ENCODE peak calls at places on chromosomes 12 and 14, in ten cellular contexts. U is A549, D is ovary, X is heart left ventricle, F is body of pancreas, G is uterus, P is IMR-90, O is esophagus muscularis mucosa, R is HCT116, H is suprapubic skin. A is an unnamed sample.

GRCh38 chr12:67410246-67410645 is 141.1 kb downstream of the CAND1 start:
- DNase-seq in U (no peak), D (no peak), X (no peak), F (no peak), G (no peak), P (no peak), O (no peak), R (no peak), H (no peak), A (no peak)

GRCh38 chr12:15522574-15523187 is 200.4 kb downstream of the PTPRO start:
- DNase-seq in U (peak; percentile 21), D (no peak), X (no peak), F (no peak), G (no peak), P (peak; percentile 34), O (no peak), R (peak; percentile 36), H (no peak), A (no peak)

GRCh38 chr12:8493084-8493483 is 20.2 kb upstream of the CLEC4D start:
- DNase-seq in U (no peak), D (no peak), X (no peak), F (no peak), G (no peak), P (no peak), O (no peak), R (no peak), H (no peak), A (no peak)

GRCh38 chr12:27140478-27140969 is 58.1 kb upstream of the C12orf71 start:
- DNase-seq in U (no peak), D (no peak), X (no peak), F (no peak), G (no peak), P (no peak), O (no peak), R (no peak), H (no peak), A (no peak)

GRCh38 chr12:94641283-94641682 is 9.1 kb downstream of the TMCC3 start:
- DNase-seq in U (no peak), D (no peak), X (no peak), F (no peak), G (no peak), P (no peak), O (no peak), R (no peak), H (no peak), A (no peak)

GRCh38 chr14:68987653-68988036 is 8.5 kb upstream of the ACTN1 start:
- DNase-seq in U (peak; percentile 25), D (no peak), X (no peak), F (no peak), G (no peak), P (no peak), O (no peak), R (no peak), H (no peak), A (no peak)

GRCh38 chr12:2291182-2291832 is 238.5 kb downstream of the CACNA1C start:
- DNase-seq in U (peak; percentile 80), D (no peak), X (no peak), F (no peak), G (no peak), P (no peak), O (no peak), R (peak; percentile 52), H (no peak), A (peak; percentile 65)

GRCh38 chr12:123882306-123882705 is 90.3 kb downstream of the CCDC92 start:
- DNase-seq in U (no peak), D (no peak), X (no peak), F (no peak), G (no peak), P (no peak), O (no peak), R (no peak), H (no peak), A (no peak)

GRCh38 chr12:45305904-45306303 is 90.0 kb downstream of the ANO6 start:
- DNase-seq in U (no peak), D (no peak), X (peak; percentile 32), F (no peak), G (peak; percentile 30), P (no peak), O (no peak), R (no peak), H (no peak), A (no peak)

GRCh38 chr14:23302290-23303225 is at the start of gene PPP1R3E:
- DNase-seq in U (peak; percentile 40), D (peak; percentile 79), X (peak; percentile 62), F (peak; percentile 74), G (peak; percentile 65), P (peak; percentile 41), O (peak; percentile 94), R (no peak), H (peak; percentile 85), A (peak; percentile 30)

GRCh38 chr12:4036872-4037271 is 163.7 kb upstream of the PARP11 start:
- DNase-seq in U (no peak), D (no peak), X (no peak), F (no peak), G (no peak), P (no peak), O (no peak), R (no peak), H (no peak), A (no peak)

GRCh38 chr14:68824517-68825347 is 31.9 kb upstream of the ZFP36L1 start:
- DNase-seq in U (peak; percentile 80), D (peak; percentile 89), X (peak; percentile 81), F (peak; percentile 90), G (peak; percentile 87), P (peak; percentile 62), O (no peak), R (peak; percentile 76), H (no peak), A (peak; percentile 68)

GRCh38 chr14:100568164-100568997 is 18.8 kb downstream of the BEGAIN start:
- DNase-seq in U (no peak), D (no peak), X (no peak), F (no peak), G (no peak), P (no peak), O (no peak), R (no peak), H (no peak), A (peak; percentile 63)

GRCh38 chr14:51539571-51540037 is 112.1 kb upstream of the FRMD6 start:
- DNase-seq in U (peak; percentile 29), D (no peak), X (no peak), F (no peak), G (no peak), P (peak; percentile 92), O (no peak), R (no peak), H (no peak), A (peak; percentile 23)

GRCh38 chr12:130422676-130423075 is 85.0 kb downstream of the PIWIL1 start:
- DNase-seq in U (no peak), D (no peak), X (no peak), F (no peak), G (no peak), P (no peak), O (no peak), R (no peak), H (no peak), A (no peak)

GRCh38 chr14:99996951-99997571 is 68.2 kb upstream of the EVL start:
- DNase-seq in U (no peak), D (no peak), X (no peak), F (no peak), G (no peak), P (peak; percentile 78), O (no peak), R (no peak), H (no peak), A (no peak)

GRCh38 chr12:13911756-13912554 is 69.4 kb downstream of the GRIN2B start:
- DNase-seq in U (no peak), D (no peak), X (no peak), F (no peak), G (no peak), P (no peak), O (no peak), R (no peak), H (no peak), A (no peak)

GRCh38 chr12:40010899-40011774 is 94.7 kb downstream of the SLC2A13 start:
- DNase-seq in U (peak; percentile 55), D (no peak), X (peak; percentile 67), F (peak; percentile 53), G (peak; percentile 44), P (peak; percentile 72), O (no peak), R (peak; percentile 41), H (no peak), A (peak; percentile 23)

GRCh38 chr12:76265424-76266180 is 82.6 kb downstream of the BBS10 start:
- DNase-seq in U (no peak), D (no peak), X (no peak), F (no peak), G (no peak), P (no peak), O (no peak), R (no peak), H (no peak), A (no peak)
- TF ChIP-seq POLR2A in U (no peak), D (no peak), X (no peak), F (no peak), G (no peak), P (no peak), O (no peak), R (no peak), H (no peak), A (no peak)

GRCh38 chr12:49910331-49911212 is 6.9 kb upstream of the FAIM2 start:
- DNase-seq in U (no peak), D (no peak), X (no peak), F (peak; percentile 4), G (no peak), P (no peak), O (no peak), R (no peak), H (no peak), A (no peak)
- TF ChIP-seq POLR2A in U (no peak), D (no peak), X (no peak), F (no peak), G (no peak), P (no peak), O (no peak), R (no peak), H (no peak), A (no peak)

GRCh38 chr12:124916370-124917134 is 2.1 kb upstream of the UBC start:
- DNase-seq in U (no peak), D (no peak), X (peak; percentile 76), F (peak; percentile 87), G (peak; percentile 88), P (peak; percentile 93), O (no peak), R (peak; percentile 90), H (peak; percentile 87), A (no peak)
- TF ChIP-seq POLR2A in U (no peak), D (no peak), X (peak; percentile 82), F (peak; percentile 5), G (peak; percentile 57), P (no peak), O (no peak), R (no peak), H (peak; percentile 48), A (peak; percentile 25)

DNA sequence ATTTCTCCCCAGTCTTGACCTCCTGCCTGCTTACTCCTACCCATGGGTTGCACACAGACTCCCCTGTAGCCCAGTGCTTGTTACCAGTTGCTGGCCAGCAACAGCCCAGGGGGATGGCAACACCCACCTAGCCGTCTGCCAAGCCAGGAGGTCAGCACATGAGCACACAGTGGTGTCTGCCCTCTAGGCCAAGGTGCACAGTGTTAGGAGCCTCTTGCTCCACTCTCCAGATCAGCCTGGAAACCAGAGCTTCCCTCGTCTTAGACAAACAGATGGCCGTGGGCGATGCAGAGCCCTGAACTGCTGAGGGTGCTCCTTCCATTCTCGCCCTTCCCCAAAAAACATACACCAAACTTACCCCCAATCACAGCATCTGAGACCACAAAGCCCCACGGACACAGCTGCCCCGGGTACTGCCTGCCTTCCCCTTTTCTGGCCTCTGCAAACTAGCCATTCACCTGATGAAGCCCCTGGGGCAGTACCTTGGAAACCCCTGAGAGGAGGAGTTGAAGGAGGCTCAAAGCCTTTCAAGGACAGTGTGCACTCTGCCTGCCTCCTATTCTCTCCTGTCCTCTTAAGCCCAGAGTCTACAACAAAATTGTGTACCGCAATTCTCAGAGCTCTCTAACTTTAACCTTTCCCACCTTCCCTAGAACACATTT is 1.0 kb upstream of the GPD1 start:
- DNase-seq in U (no peak), D (no peak), X (no peak), F (peak; percentile 22), G (no peak), P (no peak), O (no peak), R (no peak), H (no peak), A (no peak)
- TF ChIP-seq POLR2A in U (no peak), D (no peak), X (no peak), F (no peak), G (no peak), P (no peak), O (no peak), R (no peak), H (no peak), A (no peak)